ENCODE peak calls at places on chromosomes 13 and 19, in four cellular contexts. I, D, J and R are unnamed samples.
A peak's percentile ranks its signal among the peaks of the same experiment; 100 is the strongest.

GRCh38 chr13:53250272-53250875 is 221.8 kb downstream of the OLFM4 start:
- DNase-seq in I (peak; percentile 80), D (peak; percentile 72), J (peak; percentile 79), R (peak; percentile 65)

GRCh38 chr13:35771898-35772297 is 295.4 kb upstream of the MAB21L1 start:
- DNase-seq in I (no peak), D (peak; percentile 95), J (peak; percentile 72), R (no peak)

GRCh38 chr19:41521860-41522555 is 54.0 kb upstream of the CEACAM21 start:
- DNase-seq in I (peak; percentile 21), D (no peak), J (no peak), R (no peak)

GRCh38 chr19:2552859-2553258 is 76.9 kb downstream of the GADD45B start:
- DNase-seq in I (no peak), D (no peak), J (peak; percentile 61), R (peak; percentile 95)

GRCh38 chr13:98825659-98826058 is 73.2 kb upstream of the SLC15A1 start:
- DNase-seq in I (no peak), D (no peak), J (no peak), R (no peak)

GRCh38 chr13:28475916-28476725 is 18.8 kb downstream of the FLT1 start:
- DNase-seq in I (no peak), D (peak; percentile 97), J (peak; percentile 74), R (no peak)

GRCh38 chr19:677201-677600 is 1.0 kb downstream of the FSTL3 start:
- DNase-seq in I (no peak), D (peak; percentile 79), J (peak; percentile 70), R (no peak)

GRCh38 chr19:34480971-34481821 is at the start of gene WTIP:
- DNase-seq in I (peak; percentile 89), D (peak; percentile 88), J (peak; percentile 32), R (no peak)

GRCh38 chr13:23185542-23185941 is 4.8 kb downstream of the SGCG start:
- DNase-seq in I (no peak), D (no peak), J (no peak), R (no peak)

GRCh38 chr13:63393112-63393511 is 1977.5 kb upstream of the PCDH20 start:
- DNase-seq in I (no peak), D (peak; percentile 3), J (no peak), R (no peak)

GRCh38 chr13:110350509-110350908 is 43.4 kb downstream of the COL4A2 start:
- DNase-seq in I (no peak), D (no peak), J (no peak), R (no peak)

GRCh38 chr13:45406421-45406820 is 11.8 kb downstream of the SLC25A30 start:
- DNase-seq in I (no peak), D (no peak), J (no peak), R (no peak)

GRCh38 chr13:26488236-26489028 is 69.1 kb upstream of the WASF3 start:
- DNase-seq in I (no peak), D (no peak), J (no peak), R (no peak)

GRCh38 chr19:2040647-2041435 is 10.2 kb downstream of the MKNK2 start:
- DNase-seq in I (no peak), D (no peak), J (no peak), R (no peak)

GRCh38 chr13:61466280-61466679 is 50.6 kb upstream of the PCDH20 start:
- DNase-seq in I (no peak), D (no peak), J (peak; percentile 15), R (no peak)

GRCh38 chr13:33230178-33230881 is 55.2 kb downstream of the STARD13 start:
- DNase-seq in I (no peak), D (peak; percentile 87), J (peak; percentile 63), R (no peak)

GRCh38 chr19:40565910-40566495 is 10.7 kb upstream of the SHKBP1 start:
- DNase-seq in I (no peak), D (no peak), J (no peak), R (no peak)

GRCh38 chr13:65461590-65461989 is 1768.5 kb downstream of the PCDH9 start:
- DNase-seq in I (no peak), D (peak; percentile 83), J (no peak), R (no peak)

GRCh38 chr19:2097330-2098327 is 914 bp downstream of the IZUMO4 start:
- DNase-seq in I (no peak), D (no peak), J (no peak), R (peak; percentile 84)

GRCh38 chr19:15466851-15467733 is 2.7 kb upstream of the RASAL3 start:
- DNase-seq in I (no peak), D (peak; percentile 43), J (peak; percentile 89), R (peak; percentile 94)

GRCh38 chr19:5926641-5927438 is 12.8 kb downstream of the CAPS start:
- DNase-seq in I (no peak), D (no peak), J (no peak), R (no peak)

GRCh38 chr13:39039033-39039432 is 777 bp downstream of the NHLRC3 start:
- DNase-seq in I (no peak), D (no peak), J (no peak), R (peak; percentile 11)

GRCh38 chr19:3398114-3398899 is 31.9 kb downstream of the NFIC start:
- DNase-seq in I (no peak), D (peak; percentile 41), J (no peak), R (no peak)

GRCh38 chr19:33441828-33442227 is 68.3 kb downstream of the CEBPG start:
- DNase-seq in I (no peak), D (no peak), J (no peak), R (no peak)

GRCh38 chr13:41914552-41914951 is 46.4 kb downstream of the VWA8 start:
- DNase-seq in I (no peak), D (no peak), J (no peak), R (no peak)

GRCh38 chr19:31071157-31071855 is 277.9 kb downstream of the TSHZ3 start:
- DNase-seq in I (no peak), D (no peak), J (no peak), R (no peak)

GRCh38 chr19:31074751-31075150 is 274.5 kb downstream of the TSHZ3 start:
- DNase-seq in I (no peak), D (no peak), J (no peak), R (no peak)

GRCh38 chr19:31070126-31070525 is 279.1 kb downstream of the TSHZ3 start:
- DNase-seq in I (no peak), D (peak; percentile 39), J (no peak), R (no peak)

GRCh38 chr19:31070676-31071075 is 278.6 kb downstream of the TSHZ3 start:
- DNase-seq in I (no peak), D (no peak), J (no peak), R (no peak)

DNA sequence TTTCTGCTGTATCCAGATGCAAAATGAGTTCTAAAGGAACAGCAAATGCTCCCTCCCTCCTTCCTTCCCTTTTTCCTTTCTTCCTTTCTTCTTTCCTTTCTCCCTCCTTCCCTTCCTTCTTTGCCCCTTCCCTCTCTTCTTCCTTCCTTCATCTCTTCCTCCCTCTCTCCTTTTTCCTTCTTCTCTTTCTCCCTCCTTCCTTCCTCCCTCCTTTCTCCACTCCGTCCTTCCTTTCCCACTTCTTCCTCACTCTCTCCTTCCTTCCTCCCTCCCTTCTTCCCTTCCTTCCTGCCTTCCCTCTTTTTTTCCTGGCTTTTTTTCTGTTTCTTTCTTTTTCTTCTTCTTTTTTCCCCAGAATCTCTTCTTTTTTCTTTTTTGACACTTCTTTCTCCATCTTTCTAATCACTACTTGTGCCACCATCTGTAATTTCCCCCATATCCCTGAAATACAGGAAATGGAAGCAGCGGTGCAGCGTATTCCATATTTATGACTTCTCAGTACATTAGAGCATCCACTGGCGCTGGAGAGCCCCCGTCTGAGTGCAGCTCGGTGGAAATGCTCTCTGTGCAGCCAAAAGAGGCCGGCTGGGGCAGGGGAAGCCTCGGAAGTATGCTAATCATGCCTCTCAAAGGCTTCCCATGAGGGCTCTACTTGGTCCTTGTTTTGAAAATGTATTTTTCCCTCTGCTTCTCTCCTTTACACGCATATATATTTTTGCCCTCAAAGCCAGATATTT is 275.6 kb downstream of the TSHZ3 start:
- DNase-seq in I (no peak), D (no peak), J (no peak), R (no peak)
- H3K9ac ChIP-seq in I (no peak overlapping the region), D (no peak overlapping the region), J (no peak overlapping the region), R (no peak overlapping the region)

GRCh38 chr19:55256562-55257460 is 2.0 kb downstream of the PPP6R1 start:
- DNase-seq in I (no peak), D (no peak), J (peak; percentile 8), R (no peak)
- H3K4me1 ChIP-seq in I (peaks cover 17% of the 10 kb centered on the region), D (peaks cover 16% of the 10 kb centered on the region), J (peaks cover 56% of the 10 kb centered on the region), R (peaks cover 27% of the 10 kb centered on the region)

DNA sequence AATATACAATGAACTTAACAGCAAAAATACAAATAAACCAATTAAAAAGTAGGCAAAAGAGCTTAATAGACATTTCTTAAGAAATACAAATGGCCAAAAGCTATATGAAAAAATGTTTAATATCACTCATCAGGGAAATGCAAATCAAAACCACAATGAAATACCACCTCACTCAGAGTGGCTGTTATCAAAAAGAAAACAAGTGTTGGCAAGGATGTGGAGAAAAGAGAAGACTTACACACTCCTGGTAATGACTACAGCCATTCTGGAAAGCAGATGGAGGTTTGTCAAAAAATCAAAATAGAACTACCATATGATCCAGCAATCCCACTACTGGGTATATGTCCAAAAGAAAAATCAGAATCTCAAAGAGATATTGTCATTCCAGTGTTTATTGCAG is 223.4 kb upstream of the SLC10A2 start:
- DNase-seq in I (no peak), D (no peak), J (no peak), R (no peak)
- H2AFZ ChIP-seq in I (no peak overlapping the region), D (no peak overlapping the region), J (no peak overlapping the region), R (no peak overlapping the region)

DNA sequence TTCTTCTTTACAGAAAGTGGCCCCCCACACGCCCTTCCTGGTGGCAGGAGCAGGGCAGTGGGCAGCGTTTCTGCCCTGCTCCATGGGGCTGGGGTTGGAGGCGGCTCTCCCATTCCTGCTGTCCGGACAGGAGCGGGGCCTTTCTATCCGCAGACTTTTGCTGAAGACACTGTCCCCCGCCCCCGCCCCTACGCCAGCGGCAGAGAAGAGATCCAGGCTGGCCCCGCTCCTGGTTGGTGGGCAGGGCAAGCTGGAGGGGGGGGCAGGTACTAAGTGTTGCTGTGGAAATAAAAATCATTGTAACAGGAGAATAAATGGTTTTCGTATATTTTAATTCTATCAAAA is 81.7 kb downstream of the ZNF429 start:
- DNase-seq in I (no peak), D (no peak), J (no peak), R (no peak)
- H3K9ac ChIP-seq in I (no peak overlapping the region), D (no peak overlapping the region), J (no peak overlapping the region), R (no peak overlapping the region)

DNA sequence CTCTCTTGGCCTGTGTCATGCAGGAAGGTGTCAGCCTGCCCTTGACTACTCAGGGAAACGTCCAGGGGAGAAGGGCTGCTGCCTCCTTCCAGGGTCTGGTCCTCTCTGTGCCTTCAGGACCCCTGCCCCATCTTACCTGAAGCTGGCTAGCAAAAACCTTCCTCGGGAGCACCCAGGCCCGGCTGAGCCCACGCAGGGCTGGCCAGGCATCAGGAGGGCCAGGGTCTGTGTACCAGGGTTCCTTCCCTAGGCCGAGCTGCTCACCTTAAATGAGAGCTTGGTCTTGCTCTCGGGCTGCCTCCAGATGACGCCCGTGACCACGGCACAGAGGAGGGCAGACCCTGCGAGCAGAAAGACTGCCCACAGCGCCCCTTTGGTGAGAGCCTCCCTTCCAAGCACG is 78.6 kb downstream of the SLC7A1 start:
- DNase-seq in I (no peak), D (no peak), J (no peak), R (no peak)
- H3K4me1 ChIP-seq in I (no peaks in the 10 kb centered on the region), D (peaks cover 11% of the 10 kb centered on the region), J (peaks cover 6% of the 10 kb centered on the region), R (no peaks in the 10 kb centered on the region)